ENCODE peak calls at places on chromosome 9, in eight cellular contexts. H is bronchial epithelial cell, S is AML-193, E is lung, P is ovary, Q is Daoy, A is fibroblast of the conjunctiva, J is globus pallidus. V is an unnamed sample.

GRCh38 chr9:17121264-17121663 is 13.6 kb upstream of the CNTLN start:
- DNase-seq in H (no peak), S (no peak), E (no peak), P (no peak), Q (no peak), A (no peak), J (no peak), V (no peak)

GRCh38 chr9:71306134-71306533 is 184.7 kb upstream of the TRPM3 start:
- DNase-seq in H (no peak), S (no peak), E (no peak), P (no peak), Q (no peak), A (no peak), J (no peak), V (no peak)

GRCh38 chr9:94867281-94867841 is 140.9 kb downstream of the AOPEP start:
- DNase-seq in H (peak), S (no peak), E (peak), P (peak), Q (peak), A (no peak), J (peak), V (no peak)

GRCh38 chr9:92671323-92671722 is 1.4 kb upstream of the IPPK start:
- DNase-seq in H (peak), S (no peak), E (no peak), P (peak), Q (peak), A (peak), J (no peak), V (no peak)

GRCh38 chr9:6924988-6925563 is 167.3 kb downstream of the KDM4C start:
- DNase-seq in H (no peak), S (no peak), E (no peak), P (no peak), Q (no peak), A (no peak), J (peak), V (peak)

GRCh38 chr9:129752915-129753724 is at the start of gene PTGES:
- DNase-seq in H (peak), S (no peak), E (peak), P (peak), Q (peak), A (peak), J (no peak), V (peak)

GRCh38 chr9:134644715-134645606 is 3.4 kb downstream of the COL5A1 start:
- DNase-seq in H (peak), S (no peak), E (peak), P (peak), Q (peak), A (peak), J (no peak), V (no peak)

GRCh38 chr9:98709968-98710965 is 1.5 kb upstream of the GABBR2 start:
- DNase-seq in H (peak), S (no peak), E (no peak), P (no peak), Q (peak), A (peak), J (no peak), V (no peak)

GRCh38 chr9:37503736-37504135 is 18.0 kb downstream of the POLR1E start:
- DNase-seq in H (peak), S (no peak), E (peak), P (no peak), Q (peak), A (no peak), J (no peak), V (no peak)

GRCh38 chr9:105978336-105978735 is 284.0 kb downstream of the TMEM38B start:
- DNase-seq in H (no peak), S (no peak), E (no peak), P (no peak), Q (no peak), A (no peak), J (peak), V (peak)

GRCh38 chr9:72280913-72281500 is 84.0 kb downstream of the ZFAND5 start:
- DNase-seq in H (peak), S (peak), E (peak), P (peak), Q (peak), A (peak), J (peak), V (peak)

GRCh38 chr9:109903515-109904138 is 123.6 kb downstream of the PALM2AKAP2 start:
- DNase-seq in H (peak), S (peak), E (peak), P (peak), Q (peak), A (peak), J (peak), V (peak)

GRCh38 chr9:94156549-94157407 is 72.5 kb downstream of the PTPDC1 start:
- DNase-seq in H (peak), S (peak), E (peak), P (peak), Q (peak), A (peak), J (peak), V (peak)

GRCh38 chr9:20280330-20280729 is 342.0 kb downstream of the MLLT3 start:
- DNase-seq in H (no peak), S (no peak), E (no peak), P (no peak), Q (no peak), A (no peak), J (no peak), V (no peak)

GRCh38 chr9:13181652-13182051 is 97.8 kb downstream of the MPDZ start:
- DNase-seq in H (peak), S (no peak), E (no peak), P (no peak), Q (no peak), A (no peak), J (no peak), V (no peak)

GRCh38 chr9:89464991-89465390 is 32.9 kb downstream of the SEMA4D start:
- DNase-seq in H (no peak), S (no peak), E (no peak), P (no peak), Q (no peak), A (no peak), J (no peak), V (no peak)

GRCh38 chr9:128054090-128054489 is 13.0 kb downstream of the NAIF1 start:
- DNase-seq in H (no peak), S (no peak), E (no peak), P (no peak), Q (no peak), A (no peak), J (no peak), V (no peak)

GRCh38 chr9:88988796-88989641 is 2.2 kb upstream of the S1PR3 start:
- DNase-seq in H (peak), S (peak), E (no peak), P (no peak), Q (peak), A (no peak), J (no peak), V (no peak)

GRCh38 chr9:77943053-77943452 is 88.6 kb downstream of the GNAQ start:
- DNase-seq in H (no peak), S (no peak), E (no peak), P (no peak), Q (no peak), A (no peak), J (no peak), V (no peak)

GRCh38 chr9:34151398-34151797 is 24.9 kb upstream of the DCAF12 start:
- DNase-seq in H (no peak), S (no peak), E (no peak), P (no peak), Q (no peak), A (no peak), J (no peak), V (no peak)

GRCh38 chr9:137975936-137976565 is 98.5 kb downstream of the CACNA1B start:
- DNase-seq in H (no peak), S (no peak), E (no peak), P (no peak), Q (no peak), A (no peak), J (no peak), V (no peak)

GRCh38 chr9:90870646-90871326 is 69.2 kb downstream of the SYK start:
- DNase-seq in H (peak), S (peak), E (peak), P (no peak), Q (peak), A (peak), J (peak), V (peak)

GRCh38 chr9:76827286-76828080 is 63.2 kb downstream of the PCA3 start:
- DNase-seq in H (no peak), S (no peak), E (no peak), P (no peak), Q (no peak), A (no peak), J (no peak), V (no peak)

GRCh38 chr9:137270929-137271695 is 6.4 kb upstream of the TOR4A start:
- DNase-seq in H (no peak), S (no peak), E (no peak), P (no peak), Q (no peak), A (no peak), J (no peak), V (no peak)

GRCh38 chr9:35680331-35681105 is 6.8 kb downstream of the CA9 start:
- DNase-seq in H (no peak), S (no peak), E (no peak), P (no peak), Q (peak), A (no peak), J (no peak), V (no peak)